ENCODE peak calls at places on chromosomes 13 and 19, in eight cellular contexts. T is pancreas, O is neural progenitor cell, Z is Karpas-422, N is heart right ventricle, P is uterus, Y is cardiac muscle cell, E is stomach. M is an unnamed sample.

GRCh38 chr13:27861165-27861564 is 58.6 kb upstream of the PDX1 start:
- DNase-seq in O (no peak), N (no peak), P (no peak), E (no peak), T (no peak), Z (no peak), Y (no peak), M (no peak)

GRCh38 chr19:33191501-33191900 is 2.6 kb upstream of the LRP3 start:
- DNase-seq in P (no peak), Y (no peak), O (no peak), E (no peak), N (no peak), T (peak; percentile 13), Z (no peak), M (no peak)

GRCh38 chr19:41957838-41958366 is 1.2 kb downstream of the RABAC1 start:
- DNase-seq in E (peak; percentile 81), N (peak; percentile 54), O (peak; percentile 92), P (peak; percentile 64), Y (peak; percentile 86), Z (peak; percentile 85), T (peak; percentile 78), M (peak; percentile 44)

GRCh38 chr13:33441015-33441414 is 155.5 kb upstream of the STARD13 start:
- DNase-seq in P (no peak), N (no peak), O (peak; percentile 44), Z (peak; percentile 43), Y (peak; percentile 42), T (no peak), E (peak; percentile 43), M (no peak)

GRCh38 chr13:46168341-46168740 is 13.6 kb downstream of the LCP1 start:
- DNase-seq in E (no peak), O (no peak), N (no peak), Z (peak; percentile 78), Y (peak; percentile 43), P (peak; percentile 67), T (no peak), M (no peak)

GRCh38 chr13:79662882-79663281 is 181.9 kb downstream of the NDFIP2 start:
- DNase-seq in T (no peak), N (peak; percentile 21), Z (no peak), O (no peak), Y (peak; percentile 18), P (no peak), E (no peak), M (peak; percentile 53)

GRCh38 chr19:5495792-5496191 is 40.6 kb downstream of the ZNRF4 start:
- DNase-seq in N (no peak), Z (no peak), E (no peak), Y (no peak), T (no peak), P (no peak), O (no peak), M (no peak)

GRCh38 chr13:101706651-101707050 is 254.2 kb downstream of the ITGBL1 start:
- DNase-seq in N (no peak), O (no peak), Z (no peak), T (no peak), E (no peak), P (no peak), Y (peak; percentile 74), M (peak; percentile 15)

GRCh38 chr19:40089462-40089861 is 1.3 kb downstream of the ZNF780A start:
- DNase-seq in T (no peak), O (no peak), N (no peak), Y (peak; percentile 75), Z (no peak), E (no peak), P (no peak), M (no peak)

GRCh38 chr13:43291289-43292055 is 268.1 kb downstream of the DNAJC15 start:
- DNase-seq in T (no peak), Z (no peak), Y (no peak), E (no peak), P (no peak), O (no peak), N (no peak), M (no peak)

GRCh38 chr13:88376762-88377388 is 705.7 kb downstream of the SLITRK5 start:
- DNase-seq in Y (no peak), E (no peak), P (no peak), N (no peak), T (no peak), O (no peak), Z (no peak), M (no peak)

GRCh38 chr13:62337109-62337880 is 921.6 kb upstream of the PCDH20 start:
- DNase-seq in T (no peak), Z (peak; percentile 80), P (no peak), E (no peak), N (no peak), O (peak; percentile 63), Y (no peak), M (no peak)

GRCh38 chr19:19552811-19553210 is 14.7 kb downstream of the CILP2 start:
- DNase-seq in P (no peak), Y (peak; percentile 50), Z (peak; percentile 63), E (peak; percentile 52), O (peak; percentile 65), N (no peak), T (no peak), M (no peak)

GRCh38 chr19:6071103-6071485 is 39.2 kb downstream of the RFX2 start:
- DNase-seq in O (no peak), P (no peak), Y (peak; percentile 72), N (no peak), Z (no peak), E (no peak), T (no peak), M (no peak)

GRCh38 chr19:9621156-9622037 is at the start of gene ZNF561:
- DNase-seq in T (peak; percentile 87), N (peak; percentile 87), P (peak; percentile 81), Z (peak; percentile 95), O (peak; percentile 95), E (peak; percentile 84), Y (peak; percentile 94), M (peak; percentile 84)

GRCh38 chr13:89627991-89628390 is 1719.5 kb upstream of the MIR17HG start:
- DNase-seq in P (no peak), N (no peak), Y (no peak), E (no peak), O (no peak), Z (no peak), T (no peak), M (no peak)

GRCh38 chr19:28847468-28847867 is 365.5 kb downstream of the UQCRFS1 start:
- DNase-seq in E (no peak), N (no peak), Y (peak; percentile 14), T (no peak), P (no peak), Z (no peak), O (no peak), M (no peak)

GRCh38 chr13:93411281-93411680 is 184.7 kb downstream of the GPC6 start:
- DNase-seq in T (no peak), N (no peak), E (no peak), Z (no peak), O (no peak), Y (peak; percentile 76), P (no peak), M (no peak)

GRCh38 chr19:40671404-40671803 is 19.0 kb downstream of the NUMBL start:
- DNase-seq in P (no peak), N (no peak), Z (no peak), E (no peak), Y (no peak), O (no peak), T (no peak), M (no peak)

GRCh38 chr13:39867807-39868206 is 212.3 kb downstream of the COG6 start:
- DNase-seq in O (no peak), Y (no peak), N (no peak), P (no peak), E (no peak), T (no peak), Z (no peak), M (no peak)

GRCh38 chr19:35211545-35212230 is 16.9 kb downstream of the FAM187B start:
- DNase-seq in P (peak; percentile 23), T (no peak), E (peak; percentile 51), O (no peak), Y (no peak), N (peak; percentile 52), Z (no peak), M (peak; percentile 73)
- H3K4me1 ChIP-seq in P (no peaks in the 10 kb centered on the region), T (no peaks in the 10 kb centered on the region), E (peaks cover 25% of the 10 kb centered on the region), O (no peaks in the 10 kb centered on the region), Y (no peaks in the 10 kb centered on the region), N (peaks cover 29% of the 10 kb centered on the region), Z (peaks cover 13% of the 10 kb centered on the region), M (peaks cover 20% of the 10 kb centered on the region)

DNA sequence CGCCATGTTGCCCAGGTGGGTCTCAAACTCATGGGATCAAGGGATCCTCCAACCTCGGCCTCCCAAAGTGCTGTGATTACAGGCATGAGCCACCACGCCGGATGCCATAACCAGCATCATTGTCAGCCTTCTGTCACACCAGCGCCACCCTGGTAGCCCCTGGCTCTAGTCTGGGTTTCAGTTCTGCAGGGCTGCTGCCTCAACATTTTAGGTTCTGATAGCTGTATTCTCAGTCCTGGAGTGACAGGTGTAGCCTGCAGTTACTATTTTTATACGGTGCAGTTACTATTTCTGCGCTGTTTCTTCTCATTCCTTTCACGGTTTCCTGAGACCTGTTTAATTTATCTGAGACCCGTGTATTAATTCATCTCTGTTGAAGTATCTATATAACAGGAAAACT is 57.1 kb downstream of the TRPM4 start:
- DNase-seq in E (no peak), N (no peak), T (no peak), Z (peak; percentile 65), P (no peak), Y (no peak), O (no peak), M (no peak)
- H3K27ac ChIP-seq in E (no peak overlapping the region), N (no peak overlapping the region), T (no peak overlapping the region), Z (no peak overlapping the region), P (no peak overlapping the region), Y (no peak overlapping the region), O (no peak overlapping the region), M (no peak overlapping the region)

DNA sequence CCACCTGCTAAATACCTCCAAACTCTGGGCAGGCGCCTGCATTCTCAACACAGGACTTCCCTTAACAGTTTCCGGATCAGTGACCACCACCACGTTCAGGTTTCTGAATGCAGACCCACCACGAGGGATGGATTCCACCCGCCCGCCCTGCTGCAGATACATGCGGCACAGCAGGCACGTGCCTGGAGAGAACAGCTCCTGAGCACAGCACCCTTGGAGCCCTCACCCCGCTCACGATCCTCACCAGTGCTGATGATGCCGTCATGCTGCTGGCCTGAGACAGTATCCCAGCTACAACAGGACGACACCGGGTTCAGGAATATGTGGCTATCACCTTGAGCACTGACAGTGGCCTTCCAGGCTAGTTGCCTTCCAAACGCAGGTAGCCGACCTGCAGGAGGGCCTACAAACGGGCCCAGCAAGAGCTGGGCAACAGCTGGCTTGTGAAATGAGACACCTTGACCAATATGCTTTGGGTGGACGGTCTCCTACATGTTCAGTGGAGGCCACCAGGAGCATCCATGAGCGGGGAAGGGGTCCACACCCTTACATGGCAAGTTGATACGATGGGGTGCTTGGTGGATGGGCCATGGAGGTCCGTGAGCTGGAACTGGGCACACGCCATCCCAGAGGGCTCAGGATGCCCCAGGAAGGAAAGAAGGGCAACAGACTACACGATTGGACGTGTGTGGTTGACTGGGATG is 9.9 kb upstream of the QTRT1 start:
- DNase-seq in N (no peak), E (no peak), P (no peak), T (no peak), Z (no peak), Y (no peak), O (no peak), M (no peak)
- H3K4me1 ChIP-seq in N (peaks cover 22% of the 10 kb centered on the region), E (peaks cover 23% of the 10 kb centered on the region), P (no peaks in the 10 kb centered on the region), T (no peaks in the 10 kb centered on the region), Z (no peaks in the 10 kb centered on the region), Y (no peaks in the 10 kb centered on the region), O (no peaks in the 10 kb centered on the region), M (peaks cover 6% of the 10 kb centered on the region)

GRCh38 chr13:49716615-49717014 is 25.3 kb upstream of the EBPL start:
- DNase-seq in T (no peak), O (no peak), P (no peak), Y (no peak), Z (no peak), N (no peak), E (no peak), M (no peak)

GRCh38 chr13:49714757-49715156 is 23.5 kb upstream of the EBPL start:
- DNase-seq in P (no peak), T (no peak), N (no peak), Z (peak; percentile 58), Y (no peak), O (no peak), E (no peak), M (no peak)

GRCh38 chr13:49711218-49711863 is 20.1 kb upstream of the EBPL start:
- DNase-seq in Z (no peak), N (no peak), O (no peak), T (no peak), P (no peak), Y (peak; percentile 79), E (no peak), M (no peak)
- H3K27ac ChIP-seq in Z (no peak overlapping the region), N (no peak overlapping the region), O (no peak overlapping the region), T (no peak overlapping the region), P (no peak overlapping the region), Y (peak overlapping the region; percentile 61), E (no peak overlapping the region), M (no peak overlapping the region)

M was measured in psoas muscle.